ENCODE peak calls at places on chromosomes 4 and X, in seven cellular contexts. Y is neuronal stem cell, G is IMR-90, S is mesenchymal stem cell, H is H9, J is H1, Q is trophoblast cell. I is an unnamed sample.

GRCh38 chr4:27764526-27764837 is 903.8 kb downstream of the STIM2 start:
- DNase-seq in Q (no peak), H (no peak), S (no peak), G (no peak), Y (no peak), J (no peak), I (no peak)

GRCh38 chr4:22458112-22458511 is 57.8 kb downstream of the ADGRA3 start:
- DNase-seq in Y (no peak), S (no peak), G (no peak), J (no peak), H (no peak), Q (no peak), I (no peak)

GRCh38 chr4:95204873-95205272 is 343.9 kb downstream of the UNC5C start:
- DNase-seq in G (no peak), S (no peak), J (no peak), Q (no peak), H (no peak), Y (no peak), I (peak; percentile 70)

GRCh38 chr4:155807021-155807420 is 48.2 kb downstream of the GUCY1B1 start:
- DNase-seq in S (peak; percentile 26), H (no peak), Q (no peak), G (peak; percentile 79), Y (no peak), J (no peak), I (no peak)

GRCh38 chr4:173194175-173194574 is 25.6 kb downstream of the GALNT7 start:
- DNase-seq in G (no peak), J (no peak), H (no peak), S (no peak), Q (no peak), Y (no peak), I (no peak)

GRCh38 chrX:1323315-1323714 is 13.3 kb upstream of the IL3RA start:
- DNase-seq in H (peak; percentile 90), Q (peak; percentile 74), Y (peak; percentile 20), S (peak; percentile 40), G (no peak), J (peak; percentile 54), I (peak; percentile 89)

GRCh38 chr4:138756519-138756918 is 259.1 kb upstream of the NOCT start:
- DNase-seq in Q (no peak), G (no peak), H (no peak), S (no peak), J (no peak), Y (no peak), I (no peak)

GRCh38 chr4:148397771-148398170 is 44.4 kb downstream of the NR3C2 start:
- DNase-seq in G (no peak), H (no peak), Q (no peak), J (no peak), Y (no peak), S (no peak), I (no peak)

GRCh38 chr4:101078950-101079349 is 268.4 kb downstream of the PPP3CA start:
- DNase-seq in G (no peak), Q (no peak), H (no peak), J (no peak), S (no peak), Y (no peak), I (no peak)

GRCh38 chrX:44224760-44225159 is 118.7 kb downstream of the EFHC2 start:
- DNase-seq in H (no peak), Y (no peak), J (no peak), Q (no peak), S (no peak), G (no peak), I (no peak)

GRCh38 chr4:182556576-182556975 is 313.4 kb downstream of the TENM3 start:
- DNase-seq in Y (no peak), S (peak; percentile 26), H (no peak), G (peak; percentile 82), J (no peak), Q (no peak), I (peak; percentile 58)

GRCh38 chrX:76454456-76454927 is 27.0 kb downstream of the MAGEE1 start:
- DNase-seq in S (peak; percentile 0), Q (no peak), Y (no peak), J (no peak), G (peak; percentile 9), H (peak; percentile 30), I (peak; percentile 69)

GRCh38 chr4:158172196-158172557 is 648 bp downstream of the GASK1B start:
- DNase-seq in G (peak; percentile 63), J (no peak), S (peak; percentile 70), H (no peak), Y (no peak), Q (no peak), I (no peak)

GRCh38 chrX:23048806-23049573 is 49.2 kb downstream of the DDX53 start:
- DNase-seq in H (no peak), G (no peak), J (no peak), S (no peak), Q (no peak), Y (no peak), I (no peak)

GRCh38 chr4:140718240-140718639 is 37.9 kb downstream of the TBC1D9 start:
- DNase-seq in G (peak; percentile 59), Y (no peak), H (no peak), Q (no peak), S (peak; percentile 89), J (no peak), I (no peak)

GRCh38 chr4:143254479-143255216 is 69.9 kb downstream of the USP38 start:
- DNase-seq in Y (no peak), J (peak; percentile 1), S (no peak), H (peak; percentile 76), Q (no peak), G (no peak), I (peak; percentile 63)

GRCh38 chr4:83757121-83757621 is 221.3 kb downstream of the GPAT3 start:
- DNase-seq in G (no peak), S (peak; percentile 15), Y (no peak), Q (no peak), H (no peak), J (no peak), I (peak; percentile 8)

GRCh38 chrX:110171442-110171841 is 146.4 kb downstream of the AMMECR1 start:
- DNase-seq in S (peak; percentile 76), Y (no peak), G (peak; percentile 19), Q (no peak), J (no peak), H (no peak), I (no peak)

GRCh38 chrX:151543706-151544105 is 19.8 kb upstream of the PASD1 start:
- DNase-seq in H (peak; percentile 38), Y (no peak), G (no peak), Q (no peak), S (no peak), J (no peak), I (no peak)

GRCh38 chr4:163191999-163192398 is 25.3 kb upstream of the NAF1 start:
- DNase-seq in S (peak; percentile 4), G (peak; percentile 39), J (no peak), H (no peak), Y (no peak), Q (no peak), I (peak; percentile 49)

GRCh38 chr4:112172180-112172579 is 26.9 kb downstream of the FAM241A start:
- DNase-seq in Q (no peak), J (no peak), S (no peak), G (no peak), H (no peak), Y (no peak), I (no peak)

GRCh38 chr4:69038582-69038981 is 57.7 kb upstream of the UGT2B7 start:
- DNase-seq in H (no peak), Q (no peak), Y (no peak), J (no peak), G (peak; percentile 63), S (no peak), I (no peak)

GRCh38 chr4:155653052-155653451 is 13.6 kb upstream of the GUCY1A1 start:
- DNase-seq in S (no peak), Y (no peak), H (no peak), J (no peak), G (no peak), Q (no peak), I (no peak)

GRCh38 chr4:5753766-5754528 is 42.9 kb downstream of the EVC start:
- DNase-seq in G (peak; percentile 97), Y (no peak), Q (peak; percentile 82), H (no peak), S (peak; percentile 86), J (no peak), I (no peak)
- H2BK120ac ChIP-seq in G (peak overlapping the region; percentile 95), Y (no peak overlapping the region), Q (no peak overlapping the region), H (no peak overlapping the region), S (peak overlapping the region; percentile 4), J (no peak overlapping the region), I (no peak overlapping the region)

DNA sequence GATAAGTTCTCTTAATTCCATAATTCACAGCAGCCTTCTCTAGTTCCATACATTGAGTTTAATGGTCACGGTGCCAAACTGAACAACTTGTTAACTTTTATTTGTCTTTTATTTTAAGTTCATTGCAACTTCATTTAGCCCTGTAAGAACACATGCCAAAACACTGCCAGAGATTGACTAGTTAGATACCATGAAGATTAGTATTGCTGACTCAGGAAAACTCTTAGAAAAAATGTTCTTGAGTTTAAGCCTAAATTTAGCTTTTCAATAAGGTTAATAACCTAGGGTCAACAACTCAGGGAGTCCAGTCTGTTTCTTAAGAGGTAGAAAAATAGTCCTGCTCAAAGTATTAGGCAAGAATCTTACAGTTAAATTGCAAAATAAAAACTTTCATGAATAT is 25.7 kb downstream of the SPANXN2 start:
- DNase-seq in J (no peak), Q (no peak), H (no peak), S (no peak), G (no peak), Y (no peak), I (no peak)
- H2BK5ac ChIP-seq in J (no peak overlapping the region), Q (no peak overlapping the region), H (no peak overlapping the region), S (no peak overlapping the region), G (no peak overlapping the region), Y (no peak overlapping the region), I (no peak overlapping the region)

GRCh38 chr4:130029442-130029841 is 933.5 kb downstream of the C4orf33 start:
- DNase-seq in S (no peak), H (no peak), G (no peak), Y (no peak), Q (no peak), J (peak; percentile 19), I (peak; percentile 87)
- H2BK120ac ChIP-seq in S (no peak overlapping the region), H (no peak overlapping the region), G (no peak overlapping the region), Y (no peak overlapping the region), Q (no peak overlapping the region), J (peak overlapping the region; percentile 99), I (no peak overlapping the region)

GRCh38 chr4:165625281-165625680 is 246.5 kb downstream of the CPE start:
- DNase-seq in J (no peak), S (no peak), G (no peak), H (no peak), Q (no peak), Y (no peak), I (no peak)

GRCh38 chr4:165627128-165627527 is 245.9 kb upstream of the TLL1 start:
- DNase-seq in H (no peak), S (no peak), Y (no peak), J (no peak), G (no peak), Q (no peak), I (no peak)

GRCh38 chr4:165627548-165627947 is 245.5 kb upstream of the TLL1 start:
- DNase-seq in Q (no peak), H (no peak), S (no peak), Y (no peak), J (no peak), G (no peak), I (no peak)

GRCh38 chr4:165628572-165628971 is 244.5 kb upstream of the TLL1 start:
- DNase-seq in J (no peak), Q (no peak), Y (no peak), S (no peak), H (no peak), G (no peak), I (no peak)

DNA sequence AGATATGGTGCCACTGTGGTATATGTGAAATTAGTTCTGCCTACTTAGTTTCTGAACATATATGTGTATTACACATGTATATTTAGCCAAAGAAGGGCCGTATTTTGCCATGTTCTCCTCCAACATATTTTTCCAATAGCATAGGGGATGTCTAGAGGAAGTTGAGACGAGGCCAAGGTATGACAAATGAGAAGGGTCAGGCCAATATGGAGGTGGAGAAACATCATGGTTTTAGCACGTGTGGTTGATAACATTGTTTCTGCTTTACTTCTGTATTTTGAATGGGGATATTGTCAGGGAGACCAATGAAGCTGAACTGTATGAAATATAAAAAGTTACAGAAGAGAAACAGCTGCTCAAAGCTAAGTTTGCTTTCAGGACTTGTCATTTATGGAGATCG is 246.7 kb upstream of the TLL1 start:
- DNase-seq in S (no peak), Y (no peak), Q (no peak), G (no peak), H (no peak), J (no peak), I (no peak)
- H2BK5ac ChIP-seq in S (no peak overlapping the region), Y (no peak overlapping the region), Q (no peak overlapping the region), G (no peak overlapping the region), H (no peak overlapping the region), J (no peak overlapping the region), I (no peak overlapping the region)